ENCODE peak calls at places on chromosomes 16 and 17, in five cellular contexts. D is stimulated activated CD8-positive, alpha-beta memory T cell treated with anti-CD3 and anti-CD28 coated beads, Interleukin-7, amount 100 ng/mL, for 1 hour; O is T-helper 17 cell; R is aorta; B is NCI-H460. E is an unnamed sample.

GRCh38 chr16:61792194-61792904 is 243.9 kb downstream of the CDH8 start:
- DNase-seq in D (no peak), O (no peak), R (no peak), B (peak; percentile 80), E (no peak)

GRCh38 chr17:2906907-2907306 is 110.7 kb downstream of the RAP1GAP2 start:
- DNase-seq in D (no peak), O (no peak), R (no peak), B (no peak), E (no peak)

GRCh38 chr16:46690281-46691178 is 1.1 kb downstream of the ORC6 start:
- DNase-seq in D (no peak), O (no peak), R (no peak), B (no peak), E (no peak)

GRCh38 chr16:17565605-17566004 is 94.8 kb upstream of the XYLT1 start:
- DNase-seq in D (no peak), O (no peak), R (no peak), B (no peak), E (no peak)

GRCh38 chr16:1706386-1707192 is 594 bp downstream of the MAPK8IP3 start:
- DNase-seq in D (no peak), O (no peak), R (peak; percentile 83), B (no peak), E (peak; percentile 75)

GRCh38 chr16:12231666-12232065 is 255.1 kb downstream of the SNX29 start:
- DNase-seq in D (no peak), O (no peak), R (no peak), B (no peak), E (no peak)

GRCh38 chr16:25177831-25178688 is 38.7 kb upstream of the AQP8 start:
- DNase-seq in D (no peak), O (no peak), R (no peak), B (no peak), E (peak; percentile 64)

GRCh38 chr17:48150602-48151001 is 43.0 kb downstream of the SNX11 start:
- DNase-seq in D (no peak), O (no peak), R (no peak), B (no peak), E (no peak)

GRCh38 chr16:47660540-47660939 is 199.4 kb downstream of the PHKB start:
- DNase-seq in D (no peak), O (no peak), R (no peak), B (no peak), E (no peak)

GRCh38 chr16:83046664-83047063 is 419.9 kb downstream of the CDH13 start:
- DNase-seq in D (no peak), O (no peak), R (no peak), B (no peak), E (no peak)

GRCh38 chr17:57574040-57574513 is 171.0 kb downstream of the CCDC182 start:
- DNase-seq in D (no peak), O (no peak), R (no peak), B (no peak), E (no peak)

GRCh38 chr17:5000237-5000639 is 2.5 kb downstream of the KIF1C start:
- DNase-seq in D (no peak), O (no peak), R (peak; percentile 93), B (no peak), E (peak; percentile 88)

GRCh38 chr17:50765454-50766221 is 1.7 kb downstream of the ANKRD40CL start:
- DNase-seq in D (no peak), O (no peak), R (no peak), B (no peak), E (no peak)

GRCh38 chr16:85570735-85571562 is 42.2 kb upstream of the GSE1 start:
- DNase-seq in D (no peak), O (no peak), R (no peak), B (no peak), E (peak; percentile 81)

GRCh38 chr16:86087561-86088230 is 188.7 kb downstream of the IRF8 start:
- DNase-seq in D (no peak), O (no peak), R (peak; percentile 56), B (no peak), E (peak; percentile 54)

GRCh38 chr16:82192665-82193064 is 22.6 kb upstream of the MPHOSPH6 start:
- DNase-seq in D (no peak), O (no peak), R (no peak), B (no peak), E (no peak)

GRCh38 chr17:83187782-83188311 is 108.4 kb downstream of the METRNL start:
- DNase-seq in D (no peak), O (no peak), R (no peak), B (no peak), E (no peak)

GRCh38 chr16:58417600-58417999 is 25.3 kb downstream of the GINS3 start:
- DNase-seq in D (no peak), O (no peak), R (no peak), B (no peak), E (peak; percentile 29)

GRCh38 chr17:75844530-75845057 is 390 bp upstream of the UNC13D start:
- DNase-seq in D (no peak), O (no peak), R (no peak), B (no peak), E (peak; percentile 89)

GRCh38 chr16:64428463-64428862 is 693.4 kb downstream of the CDH11 start:
- DNase-seq in D (no peak), O (no peak), R (no peak), B (no peak), E (no peak)

GRCh38 chr16:9003322-9003721 is 39.6 kb upstream of the USP7 start:
- DNase-seq in D (no peak), O (no peak), R (no peak), B (no peak), E (no peak)

GRCh38 chr17:83202002-83203000 is 122.9 kb downstream of the METRNL start:
- DNase-seq in D (no peak), O (peak; percentile 2), R (peak; percentile 76), B (no peak), E (peak; percentile 56)

GRCh38 chr16:1414532-1415265 is at the start of gene UNKL:
- DNase-seq in D (peak; percentile 64), O (peak; percentile 76), R (peak; percentile 94), B (peak; percentile 51), E (peak; percentile 92)

GRCh38 chr17:52027620-52028019 is 130.9 kb downstream of the CA10 start:
- DNase-seq in D (no peak), O (no peak), R (no peak), B (no peak), E (no peak)

GRCh38 chr17:8057691-8058114 is 18.8 kb downstream of the ALOX15B start:
- DNase-seq in D (no peak), O (peak; percentile 35), R (peak; percentile 34), B (peak; percentile 81), E (peak; percentile 57)

GRCh38 chr16:12083625-12084024 is 107.1 kb downstream of the SNX29 start:
- DNase-seq in D (no peak), O (no peak), R (peak; percentile 21), B (no peak), E (peak; percentile 25)

GRCh38 chr16:56616608-56617211 is 8.3 kb downstream of the MT2A start:
- DNase-seq in D (no peak), O (no peak), R (no peak), B (no peak), E (no peak)

GRCh38 chr16:5186381-5186903 is 88.8 kb upstream of the EEF2KMT start:
- DNase-seq in D (no peak), O (no peak), R (no peak), B (no peak), E (no peak)

GRCh38 chr16:50880926-50881325 is 139.0 kb downstream of the CYLD start:
- DNase-seq in D (no peak), O (no peak), R (no peak), B (no peak), E (no peak)